ENCODE peak calls at places on chromosomes 2 and 18, in five cellular contexts. Q is NAMALWA; H is NCI-H460; K is naive thymus-derived CD8-positive, alpha-beta T cell; A is mucosa of gallbladder. O is an unnamed sample.

GRCh38 chr2:217734999-217735398 is 267.8 kb downstream of the TNS1 start:
- DNase-seq in Q (no peak), K (no peak), H (no peak), A (no peak), O (no peak)

GRCh38 chr2:44348385-44348784 is 12.9 kb downstream of the PREPL start:
- DNase-seq in K (no peak), Q (no peak), H (no peak), A (peak), O (no peak)

GRCh38 chr2:186459009-186459408 is 27.1 kb upstream of the ZC3H15 start:
- DNase-seq in K (no peak), Q (peak), H (peak), A (no peak), O (peak)

GRCh38 chr2:118539290-118539689 is 308.2 kb downstream of the EN1 start:
- DNase-seq in H (peak), K (no peak), Q (peak), A (no peak), O (peak)

GRCh38 chr2:27804146-27804545 is 32.6 kb downstream of the MRPL33 start:
- DNase-seq in Q (no peak), A (no peak), K (no peak), H (no peak), O (no peak)

GRCh38 chr2:36464006-36464721 is 108.6 kb downstream of the CRIM1 start:
- DNase-seq in Q (no peak), H (no peak), K (no peak), A (no peak), O (no peak)

GRCh38 chr2:58042486-58042970 is 4.1 kb upstream of the VRK2 start:
- DNase-seq in K (no peak), A (no peak), Q (no peak), H (peak), O (peak)

GRCh38 chr2:207682557-207682956 is 28.9 kb upstream of the CCNYL1 start:
- DNase-seq in A (no peak), H (no peak), K (no peak), Q (no peak), O (no peak)

GRCh38 chr18:36089001-36089400 is 21.6 kb upstream of the RPRD1A start:
- DNase-seq in Q (no peak), A (no peak), H (no peak), K (no peak), O (no peak)

GRCh38 chr2:230124792-230125452 is 56.2 kb upstream of the SLC16A14 start:
- DNase-seq in K (peak), A (peak), Q (peak), H (no peak), O (no peak)

GRCh38 chr2:31992025-31992566 is 18.7 kb downstream of the MEMO1 start:
- DNase-seq in K (no peak), Q (no peak), H (no peak), A (no peak), O (no peak)

GRCh38 chr2:120556908-120557307 is 178.8 kb upstream of the GLI2 start:
- DNase-seq in K (no peak), Q (peak), A (no peak), H (no peak), O (no peak)

GRCh38 chr2:132911726-132912724 is 242.0 kb upstream of the LYPD1 start:
- DNase-seq in A (no peak), H (peak), K (no peak), Q (no peak), O (no peak)

GRCh38 chr2:100880730-100881129 is 60.8 kb downstream of the NPAS2 start:
- DNase-seq in H (no peak), Q (no peak), K (no peak), A (no peak), O (peak)

GRCh38 chr2:84918430-84918829 is 13.0 kb downstream of the TMSB10 start:
- DNase-seq in H (no peak), Q (no peak), K (no peak), A (no peak), O (no peak)

GRCh38 chr2:49914281-49914680 is 760.0 kb upstream of the FSHR start:
- DNase-seq in K (no peak), Q (no peak), H (no peak), A (no peak), O (peak)

GRCh38 chr2:165407464-165407863 is 62.0 kb upstream of the CSRNP3 start:
- DNase-seq in K (no peak), A (no peak), H (no peak), Q (no peak), O (no peak)

GRCh38 chr18:34738173-34738894 is 28.2 kb downstream of the DTNA start:
- DNase-seq in H (no peak), A (no peak), K (no peak), Q (no peak), O (no peak)

GRCh38 chr18:32553174-32553573 is 82.5 kb upstream of the GAREM1 start:
- DNase-seq in H (no peak), A (no peak), Q (no peak), K (no peak), O (no peak)

GRCh38 chr18:23401400-23402347 is 51.4 kb upstream of the RIOK3 start:
- DNase-seq in K (no peak), H (no peak), Q (no peak), A (peak), O (no peak)

GRCh38 chr2:84888401-84889276 is 7.8 kb upstream of the TRABD2A start:
- DNase-seq in Q (peak), K (peak), H (no peak), A (peak), O (no peak)

GRCh38 chr2:182852090-182852489 is 14.3 kb downstream of the FRZB start:
- DNase-seq in H (no peak), Q (no peak), A (no peak), K (no peak), O (peak)

GRCh38 chr18:43627833-43628370 is 350.6 kb upstream of the SYT4 start:
- DNase-seq in K (no peak), A (no peak), H (no peak), Q (no peak), O (no peak)

GRCh38 chr2:192159764-192160163 is 35.0 kb downstream of the TMEFF2 start:
- DNase-seq in K (no peak), A (no peak), H (no peak), Q (no peak), O (no peak)

GRCh38 chr18:23719634-23720201 is 30.5 kb downstream of the LAMA3 start:
- DNase-seq in H (peak), K (no peak), Q (no peak), A (no peak), O (peak)

GRCh38 chr18:22394428-22394827 is 23.3 kb downstream of the CTAGE1 start:
- DNase-seq in H (no peak), Q (no peak), K (no peak), A (no peak), O (no peak)

GRCh38 chr2:5706717-5707455 is 14.7 kb downstream of the SOX11 start:
- DNase-seq in H (no peak), Q (no peak), K (no peak), A (no peak), O (no peak)

GRCh38 chr2:109648041-109648527 is 33.9 kb downstream of the SOWAHC start:
- DNase-seq in K (no peak), H (no peak), Q (no peak), A (no peak), O (no peak)

GRCh38 chr2:47999512-47999911 is 93.2 kb upstream of the FBXO11 start:
- DNase-seq in H (no peak), K (no peak), Q (no peak), A (no peak), O (no peak)

GRCh38 chr2:74845217-74845751 is 11.4 kb downstream of the HK2 start:
- DNase-seq in K (no peak), Q (no peak), A (peak), H (peak), O (peak)

GRCh38 chr2:36507408-36507812 is 90.6 kb downstream of the FEZ2 start:
- DNase-seq in A (peak), Q (peak), H (peak), K (no peak), O (peak)

GRCh38 chr2:156331572-156332451 is 709 bp downstream of the NR4A2 start:
- DNase-seq in Q (no peak), H (peak), A (peak), K (no peak), O (peak)

GRCh38 chr2:96760986-96761832 is 507 bp downstream of the CNNM4 start:
- DNase-seq in K (no peak), Q (no peak), A (peak), H (no peak), O (peak)

GRCh38 chr2:126878601-126879000 is 20.1 kb upstream of the TEX51 start:
- DNase-seq in A (no peak), H (no peak), Q (no peak), K (no peak), O (no peak)

GRCh38 chr2:64779117-64779690 is 125.5 kb upstream of the SERTAD2 start:
- DNase-seq in H (peak), A (peak), K (no peak), Q (no peak), O (no peak)

O was measured in RKO.